ENCODE peak calls at places on chromosomes 11 and 22, in eight cellular contexts. S is stomach, P is spleen, K is heart left ventricle, C is body of pancreas, T is IMR-90, U is A549, E is H54. V is an unnamed sample.

GRCh38 chr11:69984457-69985261 is 93.5 kb upstream of the ANO1 start:
- DNase-seq in S (no peak), P (peak), K (no peak), C (no peak), T (no peak), U (no peak), E (no peak), V (no peak)

GRCh38 chr22:17536269-17536668 is 27.0 kb upstream of the SLC25A18 start:
- DNase-seq in S (no peak), P (no peak), K (no peak), C (no peak), T (no peak), U (no peak), E (no peak), V (no peak)

GRCh38 chr11:60914620-60915249 is 777 bp downstream of the TMEM109 start:
- DNase-seq in S (no peak), P (no peak), K (no peak), C (peak), T (peak), U (no peak), E (no peak), V (no peak)

GRCh38 chr11:3841426-3842304 is 906 bp upstream of the RHOG start:
- DNase-seq in S (peak), P (peak), K (peak), C (peak), T (peak), U (peak), E (peak), V (peak)

GRCh38 chr22:35072939-35073338 is 7.0 kb downstream of the ISX start:
- DNase-seq in S (no peak), P (no peak), K (no peak), C (no peak), T (peak), U (no peak), E (peak), V (no peak)

GRCh38 chr11:93497575-93497974 is 45.6 kb downstream of the SMCO4 start:
- DNase-seq in S (no peak), P (no peak), K (no peak), C (no peak), T (no peak), U (no peak), E (no peak), V (peak)

GRCh38 chr22:21009638-21010425 is 5.1 kb upstream of the P2RX6 start:
- DNase-seq in S (peak), P (no peak), K (no peak), C (peak), T (peak), U (peak), E (no peak), V (no peak)

GRCh38 chr11:66337103-66337899 is 1.1 kb upstream of the RIN1 start:
- DNase-seq in S (no peak), P (peak), K (peak), C (no peak), T (peak), U (no peak), E (no peak), V (no peak)

GRCh38 chr22:32204856-32205722 is at the start of gene RFPL2:
- DNase-seq in S (no peak), P (no peak), K (peak), C (peak), T (peak), U (peak), E (no peak), V (no peak)

GRCh38 chr11:61797263-61797944 is 4.7 kb downstream of the FEN1 start:
- DNase-seq in S (peak), P (peak), K (peak), C (peak), T (peak), U (peak), E (no peak), V (peak)

GRCh38 chr22:22897947-22898346 is 10.3 kb downstream of the IGLL5 start:
- DNase-seq in S (no peak), P (no peak), K (no peak), C (no peak), T (no peak), U (no peak), E (no peak), V (no peak)

GRCh38 chr11:72353861-72354260 is 80.5 kb downstream of the CLPB start:
- DNase-seq in S (peak), P (no peak), K (no peak), C (peak), T (peak), U (peak), E (no peak), V (no peak)

GRCh38 chr11:73498343-73498742 is 99.6 kb downstream of the FAM168A start:
- DNase-seq in S (no peak), P (no peak), K (no peak), C (no peak), T (no peak), U (no peak), E (no peak), V (no peak)

GRCh38 chr11:83971063-83971462 is 684.9 kb upstream of the CCDC90B start:
- DNase-seq in S (no peak), P (no peak), K (no peak), C (peak), T (peak), U (no peak), E (no peak), V (no peak)

GRCh38 chr11:124627546-124627945 is 4.9 kb downstream of the TBRG1 start:
- DNase-seq in S (no peak), P (no peak), K (no peak), C (no peak), T (no peak), U (no peak), E (no peak), V (no peak)

GRCh38 chr11:124625504-124626168 is 3.0 kb downstream of the TBRG1 start:
- DNase-seq in S (no peak), P (no peak), K (no peak), C (no peak), T (no peak), U (no peak), E (no peak), V (no peak)

GRCh38 chr11:124618863-124619262 is 3.8 kb upstream of the TBRG1 start:
- DNase-seq in S (no peak), P (no peak), K (no peak), C (no peak), T (no peak), U (no peak), E (no peak), V (no peak)

GRCh38 chr11:124623861-124624525 is 1.3 kb downstream of the TBRG1 start:
- DNase-seq in S (no peak), P (no peak), K (no peak), C (no peak), T (peak), U (no peak), E (no peak), V (no peak)

DNA sequence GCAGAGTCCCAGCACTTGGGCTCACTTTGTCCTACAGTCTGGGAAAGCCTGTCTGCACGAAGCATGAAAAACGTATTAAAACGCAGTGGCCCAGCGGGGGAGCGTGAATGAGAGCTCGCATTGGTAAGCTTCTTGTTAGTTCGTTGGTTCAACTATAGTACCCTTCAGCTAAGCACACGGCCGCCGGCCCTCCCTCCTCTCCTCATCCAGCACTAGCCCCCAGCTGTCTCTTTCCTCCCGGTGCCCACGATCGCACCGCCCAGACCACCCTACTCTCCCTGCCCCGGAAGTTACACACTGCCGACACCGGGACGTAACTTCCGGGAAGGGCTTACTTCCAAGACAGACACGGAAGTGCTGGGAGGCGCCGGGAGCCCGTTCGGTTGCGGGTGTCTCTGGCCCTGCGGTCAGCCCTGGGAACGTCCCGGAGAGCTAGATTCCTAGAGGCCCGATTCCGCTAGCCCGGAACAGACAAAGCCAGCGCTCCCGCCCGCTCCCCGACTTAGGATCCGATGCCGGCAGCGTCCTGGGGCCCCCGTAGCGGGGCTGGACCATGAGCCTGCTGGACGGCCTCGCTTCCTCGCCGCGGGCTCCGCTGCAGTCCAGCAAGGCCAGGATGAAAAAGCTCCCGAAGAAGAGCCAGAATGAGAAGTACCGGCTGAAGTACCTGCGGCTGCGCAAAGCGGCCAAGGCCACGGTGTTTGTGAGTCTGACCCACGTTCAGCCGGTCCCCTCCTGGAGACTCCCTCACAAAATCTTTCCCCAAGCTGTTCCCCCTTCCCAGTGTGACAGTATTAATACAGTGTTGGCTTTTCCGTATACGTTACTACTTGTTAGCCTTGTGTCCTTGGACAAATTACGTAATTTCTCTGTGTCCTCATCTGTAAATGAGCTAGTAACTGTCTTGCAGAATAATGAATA is at the start of gene TBRG1:
- DNase-seq in S (peak), P (peak), K (peak), C (peak), T (peak), U (peak), E (peak), V (peak)
- TF ChIP-seq POLR2A in S (peak), P (peak), K (peak), C (peak), T (peak), U (peak), E (peak), V (peak)

GRCh38 chr11:67482736-67483497 is at the start of gene AIP:
- DNase-seq in S (peak), P (peak), K (peak), C (peak), T (peak), U (peak), E (peak), V (peak)
- TF ChIP-seq POLR2A in S (no peak), P (peak), K (peak), C (no peak), T (peak), U (peak), E (peak), V (peak)

DNA sequence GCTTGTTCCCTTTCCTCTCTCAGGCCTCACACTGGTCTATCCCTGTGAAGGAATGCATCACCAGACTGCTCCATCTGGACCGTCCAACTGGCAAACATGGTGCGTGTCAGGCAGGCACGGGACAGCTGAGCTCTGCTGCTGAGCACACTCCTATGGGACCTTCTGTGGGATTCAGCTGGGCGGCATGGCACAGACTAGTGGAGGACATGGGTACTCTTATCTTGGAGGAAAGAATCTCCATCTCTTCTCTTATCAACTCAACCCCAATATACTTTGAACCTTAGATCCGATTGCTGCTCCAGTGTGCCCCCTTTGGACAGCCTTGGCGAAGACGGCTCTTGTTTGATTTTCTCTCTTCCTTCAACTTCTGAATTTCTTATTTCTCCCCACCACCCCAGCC is 593.6 kb downstream of the ETS1 start:
- DNase-seq in S (no peak), P (no peak), K (no peak), C (no peak), T (no peak), U (peak), E (no peak), V (no peak)
- TF ChIP-seq POLR2A in S (no peak), P (no peak), K (no peak), C (no peak), T (no peak), U (no peak), E (no peak), V (no peak)

GRCh38 chr11:116190861-116191260 is 581.9 kb downstream of the BUD13 start:
- DNase-seq in S (no peak), P (peak), K (no peak), C (no peak), T (no peak), U (no peak), E (no peak), V (no peak)
- TF ChIP-seq POLR2A in S (no peak), P (no peak), K (no peak), C (no peak), T (no peak), U (no peak), E (no peak), V (no peak)